ENCODE peak calls at places on chromosomes 6 and 20, in five cellular contexts. One of them, this sample, is unnamed.

GRCh38 chr20:4820833-4821518 is 99.3 kb downstream of the PRND start:
- DNase-seq in H1: no peak
- DNase-seq in K562: no peak
- DNase-seq in GM12878: no peak
- DNase-seq in HCT116: no peak
- DNase-seq in this sample: no peak

GRCh38 chr6:1337791-1338190 is 25.9 kb downstream of the FOXQ1 start:
- DNase-seq in H1: no peak
- DNase-seq in K562: no peak
- DNase-seq in HCT116: no peak
- DNase-seq in GM12878: no peak
- DNase-seq in this sample: no peak

GRCh38 chr6:163263196-163263595 is 151.3 kb upstream of the QKI start:
- DNase-seq in H1: no peak
- DNase-seq in K562: no peak
- DNase-seq in GM12878: no peak
- DNase-seq in HCT116: no peak
- DNase-seq in this sample: no peak

GRCh38 chr20:19742974-19743649 is 14.9 kb upstream of the RIN2 start:
- DNase-seq in GM12878: no peak
- DNase-seq in HCT116: no peak
- DNase-seq in K562: no peak
- DNase-seq in H1: no peak
- DNase-seq in this sample: no peak

GRCh38 chr6:91240878-91241603 is 654.2 kb upstream of the MAP3K7 start:
- DNase-seq in HCT116: no peak
- DNase-seq in GM12878: no peak
- DNase-seq in K562: no peak
- DNase-seq in H1: no peak
- DNase-seq in this sample: no peak

GRCh38 chr6:17281100-17281496 is at the start of gene RBM24:
- DNase-seq in H1: no peak
- DNase-seq in GM12878: no peak
- DNase-seq in K562: no peak
- DNase-seq in HCT116: peak
- DNase-seq in this sample: peak

GRCh38 chr6:128069180-128069579 is 168.3 kb upstream of the THEMIS start:
- DNase-seq in K562: no peak
- DNase-seq in H1: no peak
- DNase-seq in GM12878: no peak
- DNase-seq in HCT116: no peak
- DNase-seq in this sample: no peak

GRCh38 chr6:1227935-1228753 is 83.8 kb upstream of the FOXQ1 start:
- DNase-seq in GM12878: no peak
- DNase-seq in K562: no peak
- DNase-seq in HCT116: no peak
- DNase-seq in H1: no peak
- DNase-seq in this sample: no peak

GRCh38 chr6:92408350-92408749 is 1011.0 kb downstream of the EPHA7 start:
- DNase-seq in K562: no peak
- DNase-seq in HCT116: no peak
- DNase-seq in H1: no peak
- DNase-seq in GM12878: no peak
- DNase-seq in this sample: no peak

GRCh38 chr6:72974276-72974675 is 251.0 kb downstream of the KHDC1L start:
- DNase-seq in K562: no peak
- DNase-seq in HCT116: no peak
- DNase-seq in GM12878: no peak
- DNase-seq in H1: no peak
- DNase-seq in this sample: no peak

GRCh38 chr6:105835373-105835772 is 250.8 kb upstream of the PRDM1 start:
- DNase-seq in HCT116: peak
- DNase-seq in GM12878: no peak
- DNase-seq in K562: peak
- DNase-seq in H1: peak
- DNase-seq in this sample: no peak

GRCh38 chr6:131740161-131740560 is 29.3 kb upstream of the CTAGE9 start:
- DNase-seq in HCT116: no peak
- DNase-seq in H1: no peak
- DNase-seq in K562: no peak
- DNase-seq in GM12878: no peak
- DNase-seq in this sample: no peak

GRCh38 chr20:64192406-64192805 is 28.2 kb downstream of the MYT1 start:
- DNase-seq in H1: no peak
- DNase-seq in HCT116: no peak
- DNase-seq in GM12878: no peak
- DNase-seq in K562: peak
- DNase-seq in this sample: no peak

GRCh38 chr20:33945391-33946079 is 48.2 kb upstream of the RALY start:
- DNase-seq in H1: no peak
- DNase-seq in K562: no peak
- DNase-seq in GM12878: no peak
- DNase-seq in HCT116: no peak
- DNase-seq in this sample: no peak

GRCh38 chr6:52499681-52500239 is 77.1 kb downstream of the TRAM2 start:
- DNase-seq in HCT116: no peak
- DNase-seq in H1: no peak
- DNase-seq in K562: no peak
- DNase-seq in GM12878: no peak
- DNase-seq in this sample: no peak

GRCh38 chr6:154092336-154092962 is 53.4 kb downstream of the OPRM1 start:
- DNase-seq in H1: no peak
- DNase-seq in GM12878: no peak
- DNase-seq in HCT116: no peak
- DNase-seq in K562: no peak
- DNase-seq in this sample: no peak
- TF ChIP-seq JUND in H1: no peak
- TF ChIP-seq JUND in GM12878: no peak
- TF ChIP-seq JUND in HCT116: no peak
- TF ChIP-seq JUND in K562: no peak
- TF ChIP-seq JUND in this sample: no peak

DNA sequence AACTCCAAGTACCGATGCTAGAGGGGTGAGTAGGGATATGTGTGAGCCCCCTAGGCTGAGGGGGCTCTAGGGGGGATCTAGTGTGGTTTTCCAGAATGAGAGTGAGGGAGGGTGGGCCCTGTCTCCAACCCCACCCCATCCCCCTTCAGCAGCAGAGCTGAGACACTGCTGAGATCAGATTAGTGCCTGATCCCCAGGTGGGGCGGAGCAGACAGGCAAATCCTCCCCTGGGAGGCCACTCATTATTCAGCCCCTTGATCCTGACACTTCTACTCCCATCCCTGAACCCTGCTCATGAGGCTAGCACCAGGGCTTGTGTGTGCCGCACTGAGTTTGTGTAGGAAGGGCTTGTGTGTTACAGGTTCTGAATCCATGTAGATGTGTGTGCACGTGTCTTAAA is 42.5 kb downstream of the SPDEF start:
- DNase-seq in K562: peak
- DNase-seq in HCT116: no peak
- DNase-seq in GM12878: no peak
- DNase-seq in H1: no peak
- DNase-seq in this sample: no peak
- TF ChIP-seq JUND in K562: no peak
- TF ChIP-seq JUND in HCT116: no peak
- TF ChIP-seq JUND in GM12878: no peak
- TF ChIP-seq JUND in H1: no peak
- TF ChIP-seq JUND in this sample: no peak

GRCh38 chr6:76222189-76222588 is 149.7 kb upstream of the IMPG1 start:
- DNase-seq in HCT116: no peak
- DNase-seq in GM12878: no peak
- DNase-seq in H1: no peak
- DNase-seq in K562: no peak
- DNase-seq in this sample: no peak
- TF ChIP-seq JUND in HCT116: no peak
- TF ChIP-seq JUND in GM12878: no peak
- TF ChIP-seq JUND in H1: no peak
- TF ChIP-seq JUND in K562: no peak
- TF ChIP-seq JUND in this sample: no peak

GRCh38 chr6:138393871-138394783 is 9.9 kb upstream of the HEBP2 start:
- DNase-seq in H1: no peak
- DNase-seq in K562: no peak
- DNase-seq in HCT116: no peak
- DNase-seq in GM12878: no peak
- DNase-seq in this sample: no peak
- TF ChIP-seq JUND in H1: no peak
- TF ChIP-seq JUND in K562: peak
- TF ChIP-seq JUND in HCT116: no peak
- TF ChIP-seq JUND in GM12878: no peak
- TF ChIP-seq JUND in this sample: no peak

DNA sequence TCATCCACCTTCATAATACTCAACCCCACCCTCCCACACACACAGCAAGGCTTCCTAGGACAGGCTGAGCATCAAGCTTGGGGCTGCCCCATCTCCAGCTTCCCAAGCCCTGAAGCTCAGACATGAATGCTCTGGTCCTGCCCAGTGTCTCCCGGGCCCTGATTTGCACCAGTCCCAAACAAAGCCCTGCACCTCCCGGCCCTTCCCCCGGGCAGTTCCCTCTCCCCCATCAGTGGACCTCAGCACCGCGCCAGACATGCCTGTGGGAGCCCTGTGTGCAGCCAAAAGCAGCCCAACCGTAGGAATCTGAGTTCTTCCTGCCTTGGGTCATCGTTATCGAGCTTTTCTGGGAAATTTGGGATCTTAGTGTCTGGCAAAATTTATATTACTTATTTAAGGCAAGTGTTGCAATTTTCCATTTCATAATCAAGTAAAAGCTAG is 63.5 kb downstream of the THBS2 start:
- DNase-seq in K562: no peak
- DNase-seq in GM12878: no peak
- DNase-seq in H1: no peak
- DNase-seq in HCT116: no peak
- DNase-seq in this sample: no peak
- TF ChIP-seq JUND in K562: no peak
- TF ChIP-seq JUND in GM12878: no peak
- TF ChIP-seq JUND in H1: no peak
- TF ChIP-seq JUND in HCT116: no peak
- TF ChIP-seq JUND in this sample: no peak

GRCh38 chr20:48761023-48761785 is 66.6 kb downstream of the PREX1 start:
- DNase-seq in GM12878: no peak
- DNase-seq in HCT116: no peak
- DNase-seq in K562: no peak
- DNase-seq in H1: no peak
- DNase-seq in this sample: no peak
- TF ChIP-seq JUND in GM12878: no peak
- TF ChIP-seq JUND in HCT116: no peak
- TF ChIP-seq JUND in K562: no peak
- TF ChIP-seq JUND in H1: no peak
- TF ChIP-seq JUND in this sample: no peak

GRCh38 chr6:71349395-71349794 is 60.8 kb downstream of the OGFRL1 start:
- DNase-seq in K562: no peak
- DNase-seq in H1: no peak
- DNase-seq in HCT116: peak
- DNase-seq in GM12878: no peak
- DNase-seq in this sample: no peak

GRCh38 chr6:71351190-71351589 is 62.6 kb downstream of the OGFRL1 start:
- DNase-seq in GM12878: no peak
- DNase-seq in HCT116: no peak
- DNase-seq in K562: no peak
- DNase-seq in H1: no peak
- DNase-seq in this sample: no peak

GRCh38 chr6:71346034-71346680 is 57.5 kb downstream of the OGFRL1 start:
- DNase-seq in HCT116: no peak
- DNase-seq in K562: no peak
- DNase-seq in GM12878: no peak
- DNase-seq in H1: no peak
- DNase-seq in this sample: no peak

GRCh38 chr6:71347119-71347518 is 58.5 kb downstream of the OGFRL1 start:
- DNase-seq in H1: no peak
- DNase-seq in GM12878: no peak
- DNase-seq in HCT116: no peak
- DNase-seq in K562: no peak
- DNase-seq in this sample: no peak

DNA sequence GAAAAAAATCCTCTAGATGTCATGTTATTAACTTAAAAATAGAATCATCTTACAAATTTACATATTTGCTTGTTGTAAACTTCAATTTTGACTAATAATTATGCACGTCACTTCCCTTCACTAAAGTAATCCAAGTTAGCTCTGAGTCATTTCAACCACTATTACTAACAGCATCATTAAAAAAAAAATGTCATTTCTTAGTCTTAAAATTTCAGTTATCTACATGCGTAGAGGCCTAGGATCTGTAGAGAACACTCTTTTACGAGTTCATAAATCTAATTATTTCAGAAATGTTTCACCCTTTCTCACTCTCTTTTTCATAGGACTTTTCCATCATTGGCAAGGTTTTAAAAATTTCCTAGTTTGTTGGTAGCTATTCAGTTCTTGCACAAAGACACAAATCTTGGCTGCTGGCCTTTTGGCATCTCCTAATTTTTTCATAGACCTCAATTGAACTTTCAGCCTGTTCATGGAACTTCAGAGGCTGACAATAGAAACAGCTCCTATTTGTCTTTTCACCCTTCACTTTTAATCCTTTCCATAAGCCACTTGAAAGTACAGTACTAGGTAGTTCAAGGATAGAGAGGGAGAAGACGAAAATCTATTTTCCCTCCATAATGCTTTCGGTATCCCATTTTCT is 61.5 kb downstream of the OGFRL1 start:
- DNase-seq in K562: no peak
- DNase-seq in H1: no peak
- DNase-seq in HCT116: no peak
- DNase-seq in GM12878: no peak
- DNase-seq in this sample: no peak
- TF ChIP-seq JUND in K562: no peak
- TF ChIP-seq JUND in H1: no peak
- TF ChIP-seq JUND in HCT116: no peak
- TF ChIP-seq JUND in GM12878: no peak
- TF ChIP-seq JUND in this sample: no peak

GRCh38 chr6:13716955-13717295 is 5.3 kb upstream of the RANBP9 start:
- DNase-seq in GM12878: no peak
- DNase-seq in HCT116: no peak
- DNase-seq in H1: no peak
- DNase-seq in K562: no peak
- DNase-seq in this sample: no peak
- TF ChIP-seq JUND in GM12878: no peak
- TF ChIP-seq JUND in HCT116: no peak
- TF ChIP-seq JUND in H1: no peak
- TF ChIP-seq JUND in K562: no peak
- TF ChIP-seq JUND in this sample: no peak

DNA sequence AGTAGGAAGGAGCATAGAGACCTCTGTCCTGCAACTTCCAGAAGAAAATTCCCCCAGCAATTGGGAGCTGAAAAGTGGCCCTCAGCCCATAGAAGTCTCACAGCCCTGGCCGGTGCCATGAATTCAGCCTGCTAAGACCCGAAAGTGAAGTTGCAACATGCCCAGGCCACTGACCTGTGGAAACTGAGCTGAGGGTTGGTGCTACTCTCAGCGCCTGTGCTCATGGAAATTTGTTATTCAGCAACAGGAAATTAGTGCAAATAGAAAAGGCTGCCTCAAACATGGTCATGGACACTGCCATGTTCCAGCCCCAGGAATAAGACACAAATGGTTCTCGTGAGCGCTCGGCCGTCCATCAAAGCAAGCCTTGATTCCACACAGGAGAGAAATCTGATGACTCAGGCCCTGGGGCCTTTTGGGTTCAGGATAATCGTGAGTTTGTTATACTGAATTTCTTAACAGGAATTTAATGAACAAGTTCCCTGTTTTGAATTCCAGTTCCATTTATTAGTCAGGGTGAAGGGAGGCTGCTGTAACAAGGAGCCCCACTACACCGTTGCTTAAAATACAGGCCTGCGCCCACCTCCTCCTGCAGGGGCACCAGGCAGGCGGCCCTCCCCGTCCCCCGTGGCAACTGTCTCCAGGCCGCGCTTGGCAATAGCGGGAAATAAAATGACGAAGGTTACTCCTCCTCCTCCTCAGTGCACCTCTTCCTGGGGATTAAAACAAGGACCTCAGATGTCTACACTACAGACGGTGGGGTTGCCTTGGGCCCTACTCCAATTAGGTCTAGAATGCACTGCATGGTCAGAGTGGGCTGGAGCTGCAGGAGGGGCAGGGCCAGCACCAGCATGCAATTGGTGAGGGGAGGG is 152.9 kb downstream of the ERMARD start:
- DNase-seq in GM12878: no peak
- DNase-seq in H1: no peak
- DNase-seq in K562: no peak
- DNase-seq in HCT116: no peak
- DNase-seq in this sample: no peak
- TF ChIP-seq JUND in GM12878: no peak
- TF ChIP-seq JUND in H1: no peak
- TF ChIP-seq JUND in K562: no peak
- TF ChIP-seq JUND in HCT116: no peak
- TF ChIP-seq JUND in this sample: no peak